ENCODE peak calls at places on chromosome 1, in five cellular contexts. W is tibial artery, V is cardiac muscle cell, N is NB4, T is NT2/D1. R is an unnamed sample.

GRCh38 chr1:170483041-170483440 is 48.9 kb upstream of the GORAB start:
- DNase-seq in W (no peak), V (no peak), N (no peak), T (no peak), R (no peak)

GRCh38 chr1:29849038-29849750 is 612.9 kb downstream of the PTPRU start:
- DNase-seq in W (peak; percentile 51), V (peak; percentile 34), N (peak; percentile 44), T (peak; percentile 49), R (peak; percentile 44)

GRCh38 chr1:22780696-22781095 is 70.1 kb downstream of the EPHB2 start:
- DNase-seq in W (no peak), V (no peak), N (peak; percentile 20), T (peak; percentile 36), R (peak; percentile 70)

GRCh38 chr1:93519196-93519825 is 71.4 kb downstream of the FNBP1L start:
- DNase-seq in W (no peak), V (peak; percentile 47), N (peak; percentile 17), T (no peak), R (no peak)

GRCh38 chr1:36081926-36082485 is 1.9 kb upstream of the TEKT2 start:
- DNase-seq in W (no peak), V (no peak), N (no peak), T (no peak), R (no peak)

GRCh38 chr1:55443175-55443933 is 228.2 kb upstream of the USP24 start:
- DNase-seq in W (peak; percentile 98), V (peak; percentile 94), N (no peak), T (no peak), R (peak; percentile 87)

GRCh38 chr1:246012271-246012854 is 494.7 kb downstream of the SMYD3 start:
- DNase-seq in W (no peak), V (peak; percentile 72), N (peak; percentile 72), T (peak; percentile 49), R (no peak)

GRCh38 chr1:29964718-29965533 is 728.6 kb downstream of the PTPRU start:
- DNase-seq in W (no peak), V (no peak), N (no peak), T (no peak), R (no peak)

GRCh38 chr1:221714227-221715116 is 27.4 kb downstream of the DUSP10 start:
- DNase-seq in W (no peak), V (no peak), N (no peak), T (no peak), R (peak; percentile 69)
- H3K4me3 ChIP-seq in W (no peak overlapping the region), V (no peak overlapping the region), N (no peak overlapping the region), T (no peak overlapping the region), R (peak overlapping the region; percentile 25)

DNA sequence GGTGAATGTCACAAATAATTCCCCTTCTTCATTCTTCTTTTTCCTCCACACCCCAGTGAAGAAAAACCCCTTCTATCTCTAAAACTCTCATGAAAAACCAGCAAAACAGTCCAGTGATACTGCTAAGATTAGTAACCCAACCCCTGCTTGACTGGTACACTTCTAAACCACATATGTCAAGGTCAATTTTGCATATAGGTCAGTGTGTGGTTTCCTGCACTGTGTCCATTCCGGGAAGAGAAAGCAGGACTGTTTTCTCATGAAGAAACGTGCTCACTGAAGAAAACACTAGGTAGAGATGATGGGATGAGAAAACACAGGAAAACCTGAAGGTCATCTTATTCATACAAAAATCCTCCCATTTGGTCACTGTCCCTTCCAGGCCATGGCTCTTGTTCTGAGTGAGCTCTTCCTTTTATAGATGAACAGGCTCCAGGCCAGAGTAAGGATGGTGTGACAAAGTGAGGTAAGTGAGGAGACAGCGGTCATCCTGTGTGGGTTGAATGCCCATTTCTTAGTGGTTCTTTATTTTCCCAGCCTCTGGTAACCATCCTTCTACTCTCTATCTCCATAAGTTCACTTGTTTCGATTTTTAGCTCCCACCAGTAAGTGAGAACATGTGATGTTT is 122.7 kb downstream of the FASLG start:
- DNase-seq in W (no peak), V (no peak), N (no peak), T (no peak), R (no peak)
- H3K4me3 ChIP-seq in W (no peak overlapping the region), V (no peak overlapping the region), N (no peak overlapping the region), T (no peak overlapping the region), R (no peak overlapping the region)

GRCh38 chr1:229984310-229984991 is 82.6 kb upstream of the GALNT2 start:
- DNase-seq in W (no peak), V (no peak), N (no peak), T (no peak), R (no peak)

GRCh38 chr1:229986737-229987364 is 80.2 kb upstream of the GALNT2 start:
- DNase-seq in W (no peak), V (no peak), N (no peak), T (no peak), R (no peak)

GRCh38 chr1:229988534-229988933 is 78.5 kb upstream of the GALNT2 start:
- DNase-seq in W (no peak), V (no peak), N (no peak), T (no peak), R (no peak)

GRCh38 chr1:229987953-229988352 is 79.1 kb upstream of the GALNT2 start:
- DNase-seq in W (no peak), V (no peak), N (no peak), T (no peak), R (no peak)

GRCh38 chr1:229984992-229985985 is 81.7 kb upstream of the GALNT2 start:
- DNase-seq in W (no peak), V (no peak), N (no peak), T (no peak), R (no peak)
- H3K4me3 ChIP-seq in W (no peak overlapping the region), V (no peak overlapping the region), N (no peak overlapping the region), T (no peak overlapping the region), R (no peak overlapping the region)

GRCh38 chr1:209839875-209840491 is 12.2 kb downstream of the UTP25 start:
- DNase-seq in W (no peak), V (peak; percentile 94), N (no peak), T (no peak), R (no peak)
- H3K4me3 ChIP-seq in W (no peak overlapping the region), V (no peak overlapping the region), N (no peak overlapping the region), T (no peak overlapping the region), R (no peak overlapping the region)

GRCh38 chr1:111202707-111203623 is 2.5 kb upstream of the DENND2D start:
- DNase-seq in W (no peak), V (no peak), N (peak; percentile 60), T (no peak), R (no peak)

GRCh38 chr1:111203681-111204210 is 3.3 kb upstream of the DENND2D start:
- DNase-seq in W (peak; percentile 81), V (peak; percentile 74), N (peak; percentile 98), T (no peak), R (peak; percentile 71)

GRCh38 chr1:111204211-111204883 is 3.9 kb upstream of the DENND2D start:
- DNase-seq in W (peak; percentile 71), V (no peak), N (no peak), T (no peak), R (peak; percentile 46)

GRCh38 chr1:111205724-111206070 is 5.3 kb upstream of the DENND2D start:
- DNase-seq in W (no peak), V (no peak), N (peak; percentile 55), T (no peak), R (no peak)

GRCh38 chr1:111204923-111205723 is 4.7 kb upstream of the DENND2D start:
- DNase-seq in W (no peak), V (no peak), N (peak; percentile 43), T (no peak), R (no peak)
- H3K4me3 ChIP-seq in W (peak overlapping the region; percentile 74), V (no peak overlapping the region), N (no peak overlapping the region), T (no peak overlapping the region), R (no peak overlapping the region)

DNA sequence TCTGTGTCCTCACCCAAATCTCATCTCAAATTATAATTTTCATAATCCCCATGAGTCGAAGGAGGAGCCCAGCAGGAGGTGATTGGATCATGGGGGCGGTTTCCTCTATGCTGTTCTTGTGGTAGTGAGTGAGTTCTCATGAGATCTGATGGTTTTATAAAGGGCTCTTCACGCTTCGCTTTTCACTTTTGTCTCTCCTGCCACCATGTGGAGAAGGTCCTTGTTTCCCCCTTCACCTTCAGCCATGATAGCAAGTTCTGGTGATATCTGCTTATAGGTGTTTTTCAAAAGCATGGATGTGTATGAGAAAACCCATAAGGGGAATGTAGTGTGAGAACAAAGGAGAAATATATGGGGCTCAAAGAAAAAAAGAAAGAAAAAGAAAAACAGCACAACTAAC is 405.9 kb upstream of the RGS18 start:
- DNase-seq in W (no peak), V (no peak), N (peak; percentile 7), T (no peak), R (no peak)
- H3K4me3 ChIP-seq in W (no peak overlapping the region), V (no peak overlapping the region), N (no peak overlapping the region), T (no peak overlapping the region), R (no peak overlapping the region)

GRCh38 chr1:156074661-156075060 is 7.6 kb downstream of the MEX3A start:
- DNase-seq in W (no peak), V (no peak), N (no peak), T (no peak), R (no peak)
- H3K4me3 ChIP-seq in W (no peak overlapping the region), V (no peak overlapping the region), N (no peak overlapping the region), T (no peak overlapping the region), R (no peak overlapping the region)

GRCh38 chr1:161115132-161115711 is 2.6 kb downstream of the PFDN2 start:
- DNase-seq in W (no peak), V (peak; percentile 92), N (peak; percentile 58), T (no peak), R (no peak)
- H3K4me3 ChIP-seq in W (no peak overlapping the region), V (no peak overlapping the region), N (no peak overlapping the region), T (no peak overlapping the region), R (no peak overlapping the region)